ENCODE peak calls at places on chromosomes 6 and 20, in five cellular contexts. One of them, this sample, is unnamed.

GRCh38 chr20:15359056-15359455 is 1021.6 kb upstream of the FLRT3 start:
- DNase-seq in CD4-positive, alpha-beta memory T cell: no peak
- DNase-seq in prostate gland: no peak
- DNase-seq in endothelial cell of umbilical vein: no peak
- DNase-seq in CD4-positive, alpha-beta T cell: no peak
- DNase-seq in this sample: no peak

GRCh38 chr6:105920071-105920470 is 166.1 kb upstream of the PRDM1 start:
- DNase-seq in CD4-positive, alpha-beta memory T cell: no peak
- DNase-seq in prostate gland: no peak
- DNase-seq in CD4-positive, alpha-beta T cell: no peak
- DNase-seq in endothelial cell of umbilical vein: no peak
- DNase-seq in this sample: no peak

GRCh38 chr6:28165566-28165965 is 23.9 kb downstream of the ZKSCAN8 start:
- DNase-seq in endothelial cell of umbilical vein: no peak
- DNase-seq in CD4-positive, alpha-beta memory T cell: no peak
- DNase-seq in CD4-positive, alpha-beta T cell: no peak
- DNase-seq in prostate gland: no peak
- DNase-seq in this sample: no peak

GRCh38 chr6:147676468-147676867 is 168.0 kb downstream of the SAMD5 start:
- DNase-seq in endothelial cell of umbilical vein: no peak
- DNase-seq in CD4-positive, alpha-beta T cell: no peak
- DNase-seq in prostate gland: no peak
- DNase-seq in CD4-positive, alpha-beta memory T cell: no peak
- DNase-seq in this sample: no peak

GRCh38 chr6:164693934-164694333 is 615.5 kb downstream of the C6orf118 start:
- DNase-seq in CD4-positive, alpha-beta memory T cell: no peak
- DNase-seq in endothelial cell of umbilical vein: no peak
- DNase-seq in CD4-positive, alpha-beta T cell: no peak
- DNase-seq in prostate gland: no peak
- DNase-seq in this sample: no peak

GRCh38 chr20:10185741-10186558 is 32.7 kb upstream of the SNAP25 start:
- DNase-seq in CD4-positive, alpha-beta memory T cell: no peak
- DNase-seq in CD4-positive, alpha-beta T cell: no peak
- DNase-seq in prostate gland: peak; percentile 74
- DNase-seq in endothelial cell of umbilical vein: no peak
- DNase-seq in this sample: no peak

GRCh38 chr6:117817992-117818391 is 89.1 kb upstream of the SLC35F1 start:
- DNase-seq in CD4-positive, alpha-beta memory T cell: no peak
- DNase-seq in prostate gland: no peak
- DNase-seq in endothelial cell of umbilical vein: no peak
- DNase-seq in CD4-positive, alpha-beta T cell: no peak
- DNase-seq in this sample: no peak

GRCh38 chr20:36555248-36555647 is 13.9 kb downstream of the MYL9 start:
- DNase-seq in CD4-positive, alpha-beta T cell: no peak
- DNase-seq in prostate gland: no peak
- DNase-seq in CD4-positive, alpha-beta memory T cell: no peak
- DNase-seq in endothelial cell of umbilical vein: no peak
- DNase-seq in this sample: no peak

GRCh38 chr6:13579911-13580310 is 5.5 kb downstream of the SIRT5 start:
- DNase-seq in CD4-positive, alpha-beta memory T cell: no peak
- DNase-seq in CD4-positive, alpha-beta T cell: no peak
- DNase-seq in endothelial cell of umbilical vein: no peak
- DNase-seq in prostate gland: no peak
- DNase-seq in this sample: no peak

GRCh38 chr20:56636701-56637100 is 7.6 kb downstream of the TFAP2C start:
- DNase-seq in prostate gland: no peak
- DNase-seq in CD4-positive, alpha-beta memory T cell: no peak
- DNase-seq in CD4-positive, alpha-beta T cell: no peak
- DNase-seq in endothelial cell of umbilical vein: no peak
- DNase-seq in this sample: no peak

GRCh38 chr6:150775804-150776203 is 89.7 kb upstream of the MTHFD1L start:
- DNase-seq in CD4-positive, alpha-beta memory T cell: no peak
- DNase-seq in CD4-positive, alpha-beta T cell: no peak
- DNase-seq in prostate gland: no peak
- DNase-seq in endothelial cell of umbilical vein: peak; percentile 44
- DNase-seq in this sample: no peak

GRCh38 chr6:6856538-6857523 is 250.9 kb upstream of the RREB1 start:
- DNase-seq in CD4-positive, alpha-beta T cell: peak; percentile 38
- DNase-seq in prostate gland: no peak
- DNase-seq in CD4-positive, alpha-beta memory T cell: peak; percentile 2
- DNase-seq in endothelial cell of umbilical vein: no peak
- DNase-seq in this sample: peak; percentile 86

GRCh38 chr20:17568972-17569471 is 853 bp upstream of the DSTN start:
- DNase-seq in endothelial cell of umbilical vein: peak; percentile 99
- DNase-seq in CD4-positive, alpha-beta memory T cell: peak; percentile 10
- DNase-seq in CD4-positive, alpha-beta T cell: no peak
- DNase-seq in prostate gland: peak; percentile 90
- DNase-seq in this sample: peak; percentile 73

GRCh38 chr6:111329882-111330633 is 153.0 kb downstream of the REV3L start:
- DNase-seq in CD4-positive, alpha-beta T cell: no peak
- DNase-seq in prostate gland: no peak
- DNase-seq in endothelial cell of umbilical vein: no peak
- DNase-seq in CD4-positive, alpha-beta memory T cell: no peak
- DNase-seq in this sample: no peak

GRCh38 chr20:38094373-38094775 is 60.8 kb downstream of the RPRD1B start:
- DNase-seq in endothelial cell of umbilical vein: peak; percentile 72
- DNase-seq in prostate gland: no peak
- DNase-seq in CD4-positive, alpha-beta memory T cell: peak; percentile 29
- DNase-seq in CD4-positive, alpha-beta T cell: no peak
- DNase-seq in this sample: peak; percentile 83

GRCh38 chr20:44111712-44112335 is 75.2 kb downstream of the JPH2 start:
- DNase-seq in CD4-positive, alpha-beta memory T cell: no peak
- DNase-seq in endothelial cell of umbilical vein: no peak
- DNase-seq in prostate gland: peak; percentile 48
- DNase-seq in CD4-positive, alpha-beta T cell: no peak
- DNase-seq in this sample: peak; percentile 35

GRCh38 chr6:3756516-3757010 is 5.0 kb upstream of the PXDC1 start:
- DNase-seq in CD4-positive, alpha-beta T cell: no peak
- DNase-seq in endothelial cell of umbilical vein: no peak
- DNase-seq in prostate gland: no peak
- DNase-seq in CD4-positive, alpha-beta memory T cell: no peak
- DNase-seq in this sample: no peak

GRCh38 chr6:148263010-148263409 is 79.6 kb upstream of the SASH1 start:
- DNase-seq in endothelial cell of umbilical vein: no peak
- DNase-seq in prostate gland: peak; percentile 71
- DNase-seq in CD4-positive, alpha-beta memory T cell: no peak
- DNase-seq in CD4-positive, alpha-beta T cell: no peak
- DNase-seq in this sample: no peak

GRCh38 chr20:50054626-50055511 is 58.1 kb downstream of the UBE2V1 start:
- DNase-seq in CD4-positive, alpha-beta memory T cell: no peak
- DNase-seq in prostate gland: no peak
- DNase-seq in endothelial cell of umbilical vein: no peak
- DNase-seq in CD4-positive, alpha-beta T cell: no peak
- DNase-seq in this sample: no peak

GRCh38 chr6:83578057-83578456 is 65.7 kb downstream of the PRSS35 start:
- DNase-seq in CD4-positive, alpha-beta memory T cell: no peak
- DNase-seq in prostate gland: no peak
- DNase-seq in CD4-positive, alpha-beta T cell: no peak
- DNase-seq in endothelial cell of umbilical vein: no peak
- DNase-seq in this sample: no peak

GRCh38 chr6:27312146-27312949 is at the start of gene POM121L2:
- DNase-seq in CD4-positive, alpha-beta memory T cell: peak; percentile 61
- DNase-seq in prostate gland: peak; percentile 73
- DNase-seq in endothelial cell of umbilical vein: peak; percentile 65
- DNase-seq in CD4-positive, alpha-beta T cell: peak; percentile 62
- DNase-seq in this sample: peak; percentile 72

GRCh38 chr20:11454966-11455799 is 462.5 kb upstream of the BTBD3 start:
- DNase-seq in endothelial cell of umbilical vein: peak; percentile 93
- DNase-seq in CD4-positive, alpha-beta T cell: no peak
- DNase-seq in CD4-positive, alpha-beta memory T cell: no peak
- DNase-seq in prostate gland: no peak
- DNase-seq in this sample: peak; percentile 92

DNA sequence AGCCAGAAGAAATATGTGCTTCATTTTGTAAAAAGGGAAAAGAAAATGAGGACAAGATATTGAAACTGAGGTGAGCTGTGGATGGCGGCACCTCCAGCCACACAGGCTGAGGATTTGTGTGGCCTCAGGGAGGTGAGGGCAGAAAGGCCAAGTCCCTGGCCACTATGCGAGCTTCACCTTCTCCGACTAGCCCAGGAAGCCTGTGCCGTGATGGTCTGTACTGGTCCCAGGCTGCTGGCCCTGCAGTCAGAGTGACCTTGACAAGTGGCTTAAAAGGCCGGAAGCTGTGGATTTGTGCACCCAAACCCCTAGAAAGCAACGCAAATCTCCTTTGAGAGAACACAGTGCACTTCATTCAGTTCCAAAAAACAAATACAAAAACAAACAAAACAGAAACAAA is 48.1 kb downstream of the WDR27 start:
- DNase-seq in prostate gland: no peak
- DNase-seq in endothelial cell of umbilical vein: no peak
- DNase-seq in CD4-positive, alpha-beta T cell: no peak
- DNase-seq in CD4-positive, alpha-beta memory T cell: no peak
- DNase-seq in this sample: no peak
- H3K27ac ChIP-seq in prostate gland: peak overlapping the region; percentile 60
- H3K27ac ChIP-seq in endothelial cell of umbilical vein: no peak overlapping the region
- H3K27ac ChIP-seq in CD4-positive, alpha-beta T cell: no peak overlapping the region
- H3K27ac ChIP-seq in CD4-positive, alpha-beta memory T cell: no peak overlapping the region
- H3K27ac ChIP-seq in this sample: no peak overlapping the region

DNA sequence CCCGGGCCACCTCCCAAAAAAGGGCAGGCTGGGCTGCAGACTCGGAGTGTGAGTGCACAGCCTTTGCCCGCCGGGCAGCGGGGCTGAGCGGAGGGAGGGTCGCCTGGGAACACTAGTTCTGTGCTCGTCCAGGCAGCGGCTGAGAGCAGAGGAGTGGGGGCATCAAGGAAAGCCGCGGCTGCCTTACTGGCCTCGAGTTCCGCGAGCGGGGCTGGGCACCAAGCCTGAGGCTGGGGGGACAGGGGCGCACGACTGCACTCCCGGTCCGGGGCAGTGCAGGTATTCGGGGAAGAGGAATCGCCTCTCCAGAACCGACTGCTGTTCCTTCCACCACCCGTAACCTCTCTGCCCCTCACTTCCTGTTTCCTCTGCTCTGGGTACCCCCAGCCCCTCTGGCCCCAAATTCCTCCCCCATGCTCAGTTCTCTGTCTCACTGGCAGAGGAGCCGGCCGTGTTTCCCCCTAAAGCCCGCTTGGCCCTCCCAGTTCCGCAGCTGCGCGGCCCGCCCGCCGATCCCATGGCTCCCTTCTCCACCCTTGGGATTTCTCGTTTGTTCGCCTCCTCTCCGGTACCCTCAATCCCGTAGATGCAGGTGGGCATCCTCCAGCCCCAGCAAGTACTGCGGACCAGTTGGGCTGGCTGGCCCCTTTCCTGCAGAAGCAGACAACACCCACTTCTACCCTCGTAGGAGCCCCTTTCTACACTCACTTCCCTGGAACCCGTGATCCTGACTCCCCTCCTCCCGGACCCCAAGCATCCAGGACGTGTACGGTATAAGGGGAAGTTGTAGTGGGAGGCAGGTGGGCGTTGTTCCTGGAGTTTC is 5.1 kb downstream of the RING1 start:
- DNase-seq in endothelial cell of umbilical vein: no peak
- DNase-seq in CD4-positive, alpha-beta memory T cell: no peak
- DNase-seq in prostate gland: no peak
- DNase-seq in CD4-positive, alpha-beta T cell: no peak
- DNase-seq in this sample: no peak
- H3K27ac ChIP-seq in endothelial cell of umbilical vein: no peak overlapping the region
- H3K27ac ChIP-seq in CD4-positive, alpha-beta memory T cell: no peak overlapping the region
- H3K27ac ChIP-seq in prostate gland: no peak overlapping the region
- H3K27ac ChIP-seq in CD4-positive, alpha-beta T cell: no peak overlapping the region
- H3K27ac ChIP-seq in this sample: peak overlapping the region; percentile 50

DNA sequence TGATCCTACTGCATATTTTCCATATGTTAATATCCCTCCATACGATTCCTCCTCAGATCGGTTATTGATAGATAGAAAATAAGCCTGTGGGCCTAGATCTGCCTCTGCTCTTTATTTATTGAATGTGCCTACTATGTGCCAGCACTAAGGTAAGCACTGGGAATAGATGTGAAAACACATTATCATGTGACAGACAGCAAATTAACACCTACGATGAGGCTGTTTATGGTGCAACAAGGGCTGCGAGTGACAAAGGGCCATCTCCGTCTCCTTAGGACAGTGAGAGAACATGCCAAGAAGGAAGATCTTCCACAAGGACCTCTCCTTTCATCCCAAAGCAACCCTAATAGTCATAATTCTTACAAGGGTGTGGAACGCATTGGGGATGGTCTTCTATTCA is 90.5 kb downstream of the MYB start:
- DNase-seq in prostate gland: no peak
- DNase-seq in endothelial cell of umbilical vein: no peak
- DNase-seq in CD4-positive, alpha-beta memory T cell: no peak
- DNase-seq in CD4-positive, alpha-beta T cell: no peak
- DNase-seq in this sample: no peak
- H3K27ac ChIP-seq in prostate gland: peak overlapping the region; percentile 28
- H3K27ac ChIP-seq in endothelial cell of umbilical vein: no peak overlapping the region
- H3K27ac ChIP-seq in CD4-positive, alpha-beta memory T cell: no peak overlapping the region
- H3K27ac ChIP-seq in CD4-positive, alpha-beta T cell: no peak overlapping the region
- H3K27ac ChIP-seq in this sample: no peak overlapping the region

DNA sequence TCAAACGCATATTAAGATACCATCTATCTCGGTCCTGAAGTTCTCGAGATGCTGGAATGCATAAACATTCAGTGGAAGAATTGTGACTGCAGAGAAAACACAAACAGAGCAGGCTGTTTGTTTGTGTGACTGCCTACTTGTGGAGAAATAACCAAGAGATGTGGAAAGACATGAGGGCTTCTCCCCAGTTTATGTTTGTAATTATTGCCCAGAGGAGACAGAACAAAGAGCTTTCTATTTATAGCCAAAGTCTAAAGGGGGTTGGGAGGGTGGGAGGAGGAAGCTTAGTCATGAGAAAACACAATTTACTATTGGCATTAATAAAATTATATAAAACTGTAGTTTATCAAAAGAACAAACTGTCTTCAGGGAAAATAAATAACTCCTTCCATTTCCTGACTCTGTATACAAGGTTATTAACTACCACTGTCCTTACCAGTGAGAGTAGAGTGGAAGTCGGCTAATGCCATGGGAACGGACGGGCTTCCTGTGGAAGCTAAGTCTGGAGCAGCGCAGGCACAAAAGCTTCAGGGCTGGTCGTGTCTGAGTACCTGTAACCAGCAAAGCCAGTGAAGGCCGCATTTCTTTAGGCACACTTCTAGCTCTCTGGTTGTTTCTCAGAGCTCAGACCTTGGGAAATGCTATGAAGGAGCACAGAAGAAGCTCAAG is 200.2 kb upstream of the SUPT3H start:
- DNase-seq in endothelial cell of umbilical vein: peak; percentile 15
- DNase-seq in CD4-positive, alpha-beta memory T cell: no peak
- DNase-seq in CD4-positive, alpha-beta T cell: no peak
- DNase-seq in prostate gland: no peak
- DNase-seq in this sample: peak; percentile 11
- H3K27ac ChIP-seq in endothelial cell of umbilical vein: no peak overlapping the region
- H3K27ac ChIP-seq in CD4-positive, alpha-beta memory T cell: no peak overlapping the region
- H3K27ac ChIP-seq in CD4-positive, alpha-beta T cell: no peak overlapping the region
- H3K27ac ChIP-seq in prostate gland: peak overlapping the region; percentile 2
- H3K27ac ChIP-seq in this sample: no peak overlapping the region

DNA sequence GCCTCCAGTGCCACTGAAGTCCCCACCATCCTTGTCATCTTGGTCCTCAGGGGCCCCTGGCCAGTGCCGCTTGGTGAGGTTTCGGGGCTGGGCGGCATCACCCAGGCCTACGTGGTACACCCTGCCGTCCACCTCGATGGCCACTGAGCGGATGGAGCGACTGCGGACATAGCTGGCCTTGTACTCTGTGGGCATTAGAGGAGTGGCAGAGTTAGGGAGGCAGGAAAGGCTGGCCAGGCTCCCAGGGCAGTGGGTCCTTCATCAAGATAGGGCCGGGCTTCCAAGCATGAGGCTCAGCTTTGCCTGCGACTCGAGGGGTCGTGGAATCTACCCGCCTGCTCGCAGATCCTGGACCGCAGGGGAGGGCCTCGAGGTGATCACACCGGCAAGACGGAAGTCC is 119.0 kb downstream of the SULF2 start:
- DNase-seq in CD4-positive, alpha-beta memory T cell: no peak
- DNase-seq in endothelial cell of umbilical vein: no peak
- DNase-seq in prostate gland: no peak
- DNase-seq in CD4-positive, alpha-beta T cell: no peak
- DNase-seq in this sample: no peak
- H3K27ac ChIP-seq in CD4-positive, alpha-beta memory T cell: no peak overlapping the region
- H3K27ac ChIP-seq in endothelial cell of umbilical vein: no peak overlapping the region
- H3K27ac ChIP-seq in prostate gland: no peak overlapping the region
- H3K27ac ChIP-seq in CD4-positive, alpha-beta T cell: no peak overlapping the region
- H3K27ac ChIP-seq in this sample: no peak overlapping the region

This sample was measured in A673.